ENCODE peak calls at places on chromosomes 11 and 22, in seven cellular contexts. One of them, this sample, is unnamed.

GRCh38 chr22:17864398-17865182 is 90.3 kb upstream of the BID start:
- DNase-seq in sigmoid colon: no peak
- DNase-seq in AG04450: no peak
- DNase-seq in fibroblast of lung: no peak
- DNase-seq in foreskin fibroblast: no peak
- DNase-seq in thoracic aorta: no peak
- DNase-seq in endodermal cell: no peak
- DNase-seq in this sample: no peak

GRCh38 chr22:17739196-17739975 is 34.9 kb downstream of the BID start:
- DNase-seq in sigmoid colon: no peak
- DNase-seq in AG04450: no peak
- DNase-seq in fibroblast of lung: no peak
- DNase-seq in foreskin fibroblast: no peak
- DNase-seq in thoracic aorta: no peak
- DNase-seq in endodermal cell: no peak
- DNase-seq in this sample: no peak

GRCh38 chr22:17272511-17272991 is 53.3 kb upstream of the ADA2 start:
- DNase-seq in sigmoid colon: peak
- DNase-seq in AG04450: no peak
- DNase-seq in fibroblast of lung: no peak
- DNase-seq in foreskin fibroblast: no peak
- DNase-seq in thoracic aorta: no peak
- DNase-seq in endodermal cell: peak
- DNase-seq in this sample: no peak

GRCh38 chr11:108616549-108616948 is 23.0 kb upstream of the EXPH5 start:
- DNase-seq in sigmoid colon: no peak
- DNase-seq in AG04450: no peak
- DNase-seq in fibroblast of lung: peak
- DNase-seq in foreskin fibroblast: peak
- DNase-seq in thoracic aorta: no peak
- DNase-seq in endodermal cell: no peak
- DNase-seq in this sample: no peak

GRCh38 chr11:113591122-113591521 is 115.0 kb downstream of the TMPRSS5 start:
- DNase-seq in sigmoid colon: no peak
- DNase-seq in AG04450: no peak
- DNase-seq in fibroblast of lung: no peak
- DNase-seq in foreskin fibroblast: no peak
- DNase-seq in thoracic aorta: no peak
- DNase-seq in endodermal cell: no peak
- DNase-seq in this sample: no peak

GRCh38 chr11:116513894-116514293 is 258.9 kb downstream of the BUD13 start:
- DNase-seq in sigmoid colon: no peak
- DNase-seq in AG04450: no peak
- DNase-seq in fibroblast of lung: peak
- DNase-seq in foreskin fibroblast: peak
- DNase-seq in thoracic aorta: no peak
- DNase-seq in endodermal cell: peak
- DNase-seq in this sample: no peak

GRCh38 chr11:13016415-13016814 is 7.3 kb downstream of the RASSF10 start:
- DNase-seq in sigmoid colon: no peak
- DNase-seq in AG04450: no peak
- DNase-seq in fibroblast of lung: no peak
- DNase-seq in foreskin fibroblast: no peak
- DNase-seq in thoracic aorta: no peak
- DNase-seq in endodermal cell: no peak
- DNase-seq in this sample: no peak

GRCh38 chr11:71246559-71246958 is 5.8 kb downstream of the SHANK2 start:
- DNase-seq in sigmoid colon: peak
- DNase-seq in AG04450: no peak
- DNase-seq in fibroblast of lung: no peak
- DNase-seq in foreskin fibroblast: no peak
- DNase-seq in thoracic aorta: no peak
- DNase-seq in endodermal cell: peak
- DNase-seq in this sample: no peak

GRCh38 chr22:31337178-31337577 is 9.0 kb downstream of the PATZ1 start:
- DNase-seq in sigmoid colon: no peak
- DNase-seq in AG04450: no peak
- DNase-seq in fibroblast of lung: no peak
- DNase-seq in foreskin fibroblast: no peak
- DNase-seq in thoracic aorta: no peak
- DNase-seq in endodermal cell: no peak
- DNase-seq in this sample: no peak

GRCh38 chr11:120054016-120054752 is 83.7 kb downstream of the TRIM29 start:
- DNase-seq in sigmoid colon: no peak
- DNase-seq in AG04450: no peak
- DNase-seq in fibroblast of lung: no peak
- DNase-seq in foreskin fibroblast: no peak
- DNase-seq in thoracic aorta: no peak
- DNase-seq in endodermal cell: peak
- DNase-seq in this sample: no peak

GRCh38 chr22:46941958-46942815 is 179.7 kb downstream of the TBC1D22A start:
- DNase-seq in sigmoid colon: no peak
- DNase-seq in AG04450: no peak
- DNase-seq in fibroblast of lung: no peak
- DNase-seq in foreskin fibroblast: no peak
- DNase-seq in thoracic aorta: no peak
- DNase-seq in endodermal cell: no peak
- DNase-seq in this sample: no peak

GRCh38 chr22:23213581-23214341 is 33.5 kb downstream of the BCR start:
- DNase-seq in sigmoid colon: no peak
- DNase-seq in AG04450: no peak
- DNase-seq in fibroblast of lung: no peak
- DNase-seq in foreskin fibroblast: no peak
- DNase-seq in thoracic aorta: no peak
- DNase-seq in endodermal cell: no peak
- DNase-seq in this sample: no peak

GRCh38 chr11:119751281-119752060 is 22.5 kb upstream of the NECTIN1 start:
- DNase-seq in sigmoid colon: no peak
- DNase-seq in AG04450: no peak
- DNase-seq in fibroblast of lung: no peak
- DNase-seq in foreskin fibroblast: no peak
- DNase-seq in thoracic aorta: no peak
- DNase-seq in endodermal cell: no peak
- DNase-seq in this sample: no peak

GRCh38 chr11:65456418-65456817 is 33.8 kb downstream of the NEAT1 start:
- DNase-seq in sigmoid colon: no peak
- DNase-seq in AG04450: no peak
- DNase-seq in fibroblast of lung: no peak
- DNase-seq in foreskin fibroblast: no peak
- DNase-seq in thoracic aorta: no peak
- DNase-seq in endodermal cell: no peak
- DNase-seq in this sample: no peak

GRCh38 chr11:75219869-75220268 is 20.7 kb upstream of the TPBGL start:
- DNase-seq in sigmoid colon: no peak
- DNase-seq in AG04450: no peak
- DNase-seq in fibroblast of lung: no peak
- DNase-seq in foreskin fibroblast: no peak
- DNase-seq in thoracic aorta: no peak
- DNase-seq in endodermal cell: no peak
- DNase-seq in this sample: no peak

GRCh38 chr22:20044495-20045151 is 23.7 kb downstream of the TANGO2 start:
- DNase-seq in sigmoid colon: no peak
- DNase-seq in AG04450: no peak
- DNase-seq in fibroblast of lung: no peak
- DNase-seq in foreskin fibroblast: no peak
- DNase-seq in thoracic aorta: no peak
- DNase-seq in endodermal cell: no peak
- DNase-seq in this sample: no peak

GRCh38 chr11:102010776-102011500 is 36.3 kb upstream of the CFAP300 start:
- DNase-seq in sigmoid colon: no peak
- DNase-seq in AG04450: peak
- DNase-seq in fibroblast of lung: peak
- DNase-seq in foreskin fibroblast: peak
- DNase-seq in thoracic aorta: peak
- DNase-seq in endodermal cell: peak
- DNase-seq in this sample: no peak

DNA sequence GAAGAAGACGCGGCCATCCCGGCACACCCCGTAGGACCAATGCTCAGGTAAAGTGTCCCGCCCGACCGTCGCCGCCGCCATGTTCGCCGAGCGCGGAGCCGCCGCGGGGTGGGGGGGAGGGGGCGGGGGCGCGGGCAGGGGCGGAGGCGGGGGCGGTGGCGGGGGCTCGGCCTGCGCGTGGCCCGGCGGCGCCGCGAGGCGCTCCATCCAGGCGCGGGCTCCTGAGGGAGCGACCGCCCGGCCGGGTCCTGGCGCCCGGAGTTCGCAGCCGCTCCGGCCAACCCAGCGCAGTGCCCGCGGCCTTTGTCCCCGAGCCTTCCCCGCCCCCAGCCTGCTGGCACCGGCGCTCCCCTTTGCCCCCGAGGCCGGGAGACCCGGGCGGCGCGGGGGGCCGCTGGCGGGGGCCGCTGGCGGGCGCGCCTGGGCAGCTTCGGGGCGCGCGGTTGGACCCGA is at the start of gene PLEKHA7:
- DNase-seq in sigmoid colon: peak
- DNase-seq in AG04450: no peak
- DNase-seq in fibroblast of lung: no peak
- DNase-seq in foreskin fibroblast: no peak
- DNase-seq in thoracic aorta: no peak
- DNase-seq in endodermal cell: peak
- DNase-seq in this sample: no peak
- H3K4me3 ChIP-seq in sigmoid colon: peak
- H3K4me3 ChIP-seq in AG04450: peak
- H3K4me3 ChIP-seq in fibroblast of lung: peak
- H3K4me3 ChIP-seq in foreskin fibroblast: peak
- H3K4me3 ChIP-seq in thoracic aorta: peak
- H3K4me3 ChIP-seq in endodermal cell: peak
- H3K4me3 ChIP-seq in this sample: peak

GRCh38 chr11:47523491-47524199 is 29.3 kb downstream of the CELF1 start:
- DNase-seq in sigmoid colon: no peak
- DNase-seq in AG04450: peak
- DNase-seq in fibroblast of lung: peak
- DNase-seq in foreskin fibroblast: peak
- DNase-seq in thoracic aorta: peak
- DNase-seq in endodermal cell: no peak
- DNase-seq in this sample: peak
- H3K4me3 ChIP-seq in sigmoid colon: peak
- H3K4me3 ChIP-seq in AG04450: peak
- H3K4me3 ChIP-seq in fibroblast of lung: peak
- H3K4me3 ChIP-seq in foreskin fibroblast: peak
- H3K4me3 ChIP-seq in thoracic aorta: peak
- H3K4me3 ChIP-seq in endodermal cell: no peak
- H3K4me3 ChIP-seq in this sample: peak

DNA sequence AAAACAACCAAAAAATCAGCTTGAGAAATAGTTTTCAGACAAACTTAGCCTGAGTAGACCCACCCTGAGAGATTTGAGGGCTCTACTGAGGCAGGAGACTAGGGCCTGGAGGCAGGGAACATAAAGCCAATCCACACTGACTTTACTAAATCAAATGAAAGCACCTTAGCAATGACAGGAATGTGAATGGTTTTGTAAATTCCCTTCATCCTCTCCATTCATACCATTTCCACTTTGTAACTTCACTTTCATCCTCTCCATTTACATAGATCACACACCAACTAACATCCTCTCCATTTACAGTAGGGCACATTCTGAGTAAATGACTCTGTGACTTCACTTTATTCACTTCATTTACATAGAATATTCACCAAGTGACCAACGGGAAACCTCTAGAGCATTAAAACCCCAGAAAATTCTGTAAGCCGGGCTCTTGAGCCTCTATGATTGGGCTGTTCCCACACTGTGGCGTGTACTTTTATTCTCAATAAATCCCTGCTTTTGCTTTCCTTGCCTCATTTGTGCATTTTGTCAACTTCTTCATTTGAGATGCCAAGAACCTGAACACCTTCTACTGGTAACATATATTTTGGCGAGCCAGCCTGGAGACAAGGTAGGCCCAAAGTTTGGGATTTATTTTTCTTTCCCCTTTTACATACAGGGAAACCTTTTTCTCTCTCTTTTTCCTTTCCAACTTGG is 82.9 kb downstream of the PIWIL4 start:
- DNase-seq in sigmoid colon: no peak
- DNase-seq in AG04450: no peak
- DNase-seq in fibroblast of lung: no peak
- DNase-seq in foreskin fibroblast: no peak
- DNase-seq in thoracic aorta: no peak
- DNase-seq in endodermal cell: peak
- DNase-seq in this sample: no peak
- H3K4me3 ChIP-seq in sigmoid colon: no peak
- H3K4me3 ChIP-seq in AG04450: no peak
- H3K4me3 ChIP-seq in fibroblast of lung: no peak
- H3K4me3 ChIP-seq in foreskin fibroblast: no peak
- H3K4me3 ChIP-seq in thoracic aorta: no peak
- H3K4me3 ChIP-seq in endodermal cell: no peak
- H3K4me3 ChIP-seq in this sample: no peak

GRCh38 chr11:69985331-69985653 is 92.8 kb upstream of the ANO1 start:
- DNase-seq in sigmoid colon: no peak
- DNase-seq in AG04450: no peak
- DNase-seq in fibroblast of lung: no peak
- DNase-seq in foreskin fibroblast: no peak
- DNase-seq in thoracic aorta: no peak
- DNase-seq in endodermal cell: no peak
- DNase-seq in this sample: no peak

GRCh38 chr11:69984457-69985261 is 93.5 kb upstream of the ANO1 start:
- DNase-seq in sigmoid colon: no peak
- DNase-seq in AG04450: no peak
- DNase-seq in fibroblast of lung: no peak
- DNase-seq in foreskin fibroblast: no peak
- DNase-seq in thoracic aorta: no peak
- DNase-seq in endodermal cell: peak
- DNase-seq in this sample: no peak

GRCh38 chr11:69986421-69987229 is 91.5 kb upstream of the ANO1 start:
- DNase-seq in sigmoid colon: no peak
- DNase-seq in AG04450: no peak
- DNase-seq in fibroblast of lung: no peak
- DNase-seq in foreskin fibroblast: no peak
- DNase-seq in thoracic aorta: no peak
- DNase-seq in endodermal cell: no peak
- DNase-seq in this sample: no peak

GRCh38 chr11:69983897-69984438 is 94.1 kb upstream of the ANO1 start:
- DNase-seq in sigmoid colon: no peak
- DNase-seq in AG04450: no peak
- DNase-seq in fibroblast of lung: no peak
- DNase-seq in foreskin fibroblast: no peak
- DNase-seq in thoracic aorta: no peak
- DNase-seq in endodermal cell: no peak
- DNase-seq in this sample: no peak

DNA sequence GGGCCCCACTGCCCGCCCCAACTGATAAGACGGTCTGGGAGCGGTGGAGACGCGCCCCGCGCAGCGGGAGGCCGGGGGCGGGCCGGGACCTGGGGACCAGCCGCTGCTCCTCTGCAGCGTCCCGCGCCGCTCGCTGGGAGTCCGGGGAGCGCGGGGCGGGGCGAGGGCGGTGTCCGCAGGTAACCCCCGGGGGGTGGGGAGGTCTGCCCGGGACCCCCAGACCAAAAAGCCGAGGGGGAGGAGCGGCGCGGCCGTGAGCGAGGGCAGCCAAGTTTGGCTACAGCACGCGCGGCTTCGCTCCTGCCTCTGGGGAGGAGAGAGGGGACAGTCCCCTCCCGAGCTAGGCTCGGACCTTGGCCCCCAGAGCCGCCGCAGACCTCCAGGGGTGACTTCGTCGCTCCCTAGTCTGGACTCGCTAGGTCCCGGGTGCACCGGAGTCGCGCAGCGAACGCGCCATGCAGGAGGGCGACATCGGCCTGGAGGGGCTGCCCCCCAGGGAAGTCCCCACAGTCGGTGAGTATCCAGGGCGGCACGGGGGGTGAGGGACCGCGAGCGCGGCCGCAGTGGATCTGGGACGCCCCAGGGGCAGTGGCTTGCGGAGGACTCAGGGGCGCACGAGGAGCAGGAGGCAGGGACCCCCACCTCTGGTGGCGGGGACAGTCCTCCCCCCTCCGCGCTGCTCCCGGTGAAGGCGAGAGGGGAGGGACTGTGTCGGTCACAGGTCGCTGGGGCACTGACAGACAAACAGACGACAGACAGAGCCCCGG is 92.3 kb upstream of the ANO1 start:
- DNase-seq in sigmoid colon: no peak
- DNase-seq in AG04450: no peak
- DNase-seq in fibroblast of lung: no peak
- DNase-seq in foreskin fibroblast: no peak
- DNase-seq in thoracic aorta: no peak
- DNase-seq in endodermal cell: peak
- DNase-seq in this sample: no peak
- H3K4me3 ChIP-seq in sigmoid colon: no peak
- H3K4me3 ChIP-seq in AG04450: peak
- H3K4me3 ChIP-seq in fibroblast of lung: no peak
- H3K4me3 ChIP-seq in foreskin fibroblast: no peak
- H3K4me3 ChIP-seq in thoracic aorta: peak
- H3K4me3 ChIP-seq in endodermal cell: peak
- H3K4me3 ChIP-seq in this sample: peak